ENCODE peak calls at places on chromosomes 5 and 9, in nine cellular contexts. T is activated T-cell treated with anti-CD3 and anti-CD28 coated beads, Interleukin-2, amount 50 U/mL, for 72 hours; U is amygdala; X is neural progenitor cell; E is kidney tubule cell; M is GM04503; F is NCI-H524 treated with DMSO at 0.1 percent for 48 hours; Y is T47D; H is cardiac muscle cell. J is an unnamed sample.

GRCh38 chr5:170404398-170404797 is 15.2 kb upstream of the KCNMB1 start:
- DNase-seq in T (no peak), U (no peak), X (no peak), E (no peak), M (no peak), F (no peak), Y (no peak), H (no peak), J (no peak)

GRCh38 chr5:79702606-79703380 is 13.2 kb downstream of the CMYA5 start:
- DNase-seq in T (peak), U (no peak), X (peak), E (peak), M (peak), F (no peak), Y (peak), H (peak), J (no peak)

GRCh38 chr5:423626-424258 is 19.2 kb upstream of the EXOC3 start:
- DNase-seq in T (no peak), U (no peak), X (no peak), E (no peak), M (no peak), F (no peak), Y (no peak), H (no peak), J (no peak)

GRCh38 chr9:35859310-35859994 is 10.7 kb downstream of the OR13J1 start:
- DNase-seq in T (peak), U (peak), X (no peak), E (peak), M (no peak), F (peak), Y (peak), H (peak), J (no peak)

GRCh38 chr9:31119882-31120481 is 1264.5 kb upstream of the ACO1 start:
- DNase-seq in T (peak), U (no peak), X (peak), E (peak), M (no peak), F (no peak), Y (peak), H (peak), J (peak)

GRCh38 chr5:27124590-27124989 is 86.2 kb upstream of the CDH9 start:
- DNase-seq in T (no peak), U (no peak), X (peak), E (peak), M (no peak), F (no peak), Y (peak), H (peak), J (peak)

GRCh38 chr5:172235132-172235780 is 41.3 kb downstream of the EFCAB9 start:
- DNase-seq in T (no peak), U (no peak), X (no peak), E (peak), M (peak), F (no peak), Y (peak), H (peak), J (no peak)

GRCh38 chr5:97425511-97425910 is 242.5 kb upstream of the RIOK2 start:
- DNase-seq in T (no peak), U (no peak), X (peak), E (no peak), M (no peak), F (no peak), Y (peak), H (peak), J (no peak)

GRCh38 chr9:131366745-131367401 is 27.0 kb upstream of the PRRC2B start:
- DNase-seq in T (no peak), U (no peak), X (peak), E (peak), M (peak), F (peak), Y (peak), H (peak), J (no peak)